ENCODE peak calls at places on chromosomes 6 and 20, in four cellular contexts. X, O, Q and T are unnamed samples.
A peak's percentile ranks its signal among the peaks of the same experiment; 100 is the strongest.

GRCh38 chr6:53767941-53768340 is 26.9 kb upstream of the LRRC1 start:
- DNase-seq in X (no peak), O (no peak), Q (no peak), T (no peak)

GRCh38 chr20:44700306-44700705 is 14.9 kb upstream of the CCN5 start:
- DNase-seq in X (no peak), O (no peak), Q (no peak), T (no peak)

GRCh38 chr6:44034391-44034861 is 92.8 kb downstream of the MRPL14 start:
- DNase-seq in X (no peak), O (no peak), Q (peak; percentile 59), T (peak; percentile 85)

GRCh38 chr6:170208171-170208601 is 82.7 kb downstream of the DLL1 start:
- DNase-seq in X (no peak), O (no peak), Q (no peak), T (no peak)

GRCh38 chr6:25169551-25170335 is 109.4 kb upstream of the CARMIL1 start:
- DNase-seq in X (no peak), O (no peak), Q (no peak), T (no peak)

GRCh38 chr6:138007014-138007472 is 100.2 kb downstream of the PERP start:
- DNase-seq in X (no peak), O (no peak), Q (peak; percentile 82), T (peak; percentile 85)

GRCh38 chr6:161626132-161626676 is 352.3 kb upstream of the AGPAT4 start:
- DNase-seq in X (no peak), O (no peak), Q (no peak), T (no peak)

GRCh38 chr6:39952170-39952569 is 17.9 kb upstream of the MOCS1 start:
- DNase-seq in X (no peak), O (no peak), Q (no peak), T (no peak)

GRCh38 chr6:395432-396125 is 4.0 kb downstream of the IRF4 start:
- DNase-seq in X (no peak), O (no peak), Q (no peak), T (no peak)

GRCh38 chr20:57426156-57426769 is 35.1 kb downstream of the RBM38 start:
- DNase-seq in X (no peak), O (no peak), Q (no peak), T (no peak)

GRCh38 chr6:138194221-138194620 is 24.1 kb downstream of the PBOV1 start:
- DNase-seq in X (no peak), O (no peak), Q (no peak), T (no peak)

GRCh38 chr20:33558348-33559144 is 68.7 kb downstream of the CBFA2T2 start:
- DNase-seq in X (no peak), O (no peak), Q (no peak), T (no peak)

GRCh38 chr20:59006864-59007757 is at the start of gene CTSZ:
- DNase-seq in X (peak; percentile 25), O (no peak), Q (peak; percentile 39), T (peak; percentile 13)

GRCh38 chr6:24930386-24930785 is 5.4 kb downstream of the RIPOR2 start:
- DNase-seq in X (no peak), O (no peak), Q (no peak), T (no peak)

GRCh38 chr6:11772109-11772830 is 6.3 kb downstream of the ADTRP start:
- DNase-seq in X (no peak), O (no peak), Q (peak; percentile 96), T (peak; percentile 98)

GRCh38 chr6:131885237-131885636 is 65.9 kb downstream of the CCN2 start:
- DNase-seq in X (no peak), O (no peak), Q (no peak), T (no peak)

GRCh38 chr6:158047120-158047518 is 65.5 kb downstream of the SYNJ2 start:
- DNase-seq in X (no peak), O (no peak), Q (no peak), T (no peak)

GRCh38 chr6:142756215-142756630 is 188.8 kb downstream of the HIVEP2 start:
- DNase-seq in X (no peak), O (no peak), Q (peak; percentile 18), T (peak; percentile 83)

GRCh38 chr20:21521596-21522478 is 8.0 kb upstream of the NKX2-2 start:
- DNase-seq in X (peak; percentile 14), O (no peak), Q (no peak), T (no peak)

GRCh38 chr6:33678246-33678931 is 33.1 kb downstream of the UQCC2 start:
- DNase-seq in X (no peak), O (no peak), Q (no peak), T (no peak)

GRCh38 chr20:32435449-32436107 is 77.4 kb downstream of the ASXL1 start:
- DNase-seq in X (no peak), O (no peak), Q (no peak), T (no peak)

GRCh38 chr20:1295276-1295930 is 29.3 kb downstream of the SNPH start:
- DNase-seq in X (no peak), O (no peak), Q (no peak), T (no peak)

GRCh38 chr6:27672113-27672799 is 199.4 kb upstream of the ZNF184 start:
- DNase-seq in X (no peak), O (no peak), Q (peak; percentile 86), T (peak; percentile 74)

GRCh38 chr6:31493875-31494694 is 3.9 kb upstream of the MICB start:
- DNase-seq in X (peak; percentile 73), O (no peak), Q (peak; percentile 78), T (peak; percentile 63)

GRCh38 chr6:159929819-159930218 is 39.0 kb downstream of the MAS1 start:
- DNase-seq in X (no peak), O (no peak), Q (peak; percentile 17), T (no peak)